ENCODE peak calls at places on chromosomes 2 and 18, in ten cellular contexts. L, T, R, E, J, O, H, U, A and Z are unnamed samples.

GRCh38 chr18:63664571-63664970 is 2.9 kb upstream of the SERPINB3 start:
- DNase-seq in L (no peak), T (no peak), R (no peak), E (no peak), J (no peak), O (no peak), H (no peak), U (no peak), A (no peak), Z (no peak)

GRCh38 chr2:132703396-132703795 is 33.4 kb upstream of the LYPD1 start:
- DNase-seq in L (no peak), T (no peak), R (peak), E (no peak), J (no peak), O (peak), H (no peak), U (peak), A (peak), Z (no peak)

GRCh38 chr2:136126021-136126420 is 8.1 kb upstream of the CXCR4 start:
- DNase-seq in L (no peak), T (no peak), R (no peak), E (peak), J (no peak), O (no peak), H (no peak), U (no peak), A (no peak), Z (no peak)

GRCh38 chr2:122421777-122422176 is 666.3 kb downstream of the TSN start:
- DNase-seq in L (no peak), T (no peak), R (peak), E (peak), J (no peak), O (no peak), H (no peak), U (no peak), A (no peak), Z (no peak)

GRCh38 chr2:176084629-176085119 is 912 bp upstream of the EVX2 start:
- DNase-seq in L (no peak), T (no peak), R (no peak), E (peak), J (no peak), O (no peak), H (no peak), U (peak), A (no peak), Z (no peak)

GRCh38 chr2:160457588-160457987 is 36.0 kb downstream of the RBMS1 start:
- DNase-seq in L (no peak), T (no peak), R (no peak), E (no peak), J (no peak), O (no peak), H (no peak), U (no peak), A (no peak), Z (no peak)

GRCh38 chr2:26561918-26562810 is 79.0 kb downstream of the CIB4 start:
- DNase-seq in L (peak), T (peak), R (peak), E (peak), J (no peak), O (no peak), H (no peak), U (peak), A (peak), Z (peak)

GRCh38 chr18:62346327-62347090 is 21.4 kb downstream of the TNFRSF11A start:
- DNase-seq in L (no peak), T (no peak), R (no peak), E (no peak), J (no peak), O (no peak), H (no peak), U (no peak), A (no peak), Z (no peak)